ENCODE peak calls at places on chromosomes 7 and 10, in nine cellular contexts. D is stimulated activated CD4-positive, alpha-beta T cell treated with anti-CD3 and anti-CD28 coated beads, Interleukin-4, amount 100 ng/mL, for 4 hours; G is naive thymus-derived CD4-positive, alpha-beta T cell; T is C1 segment of cervical spinal cord; F is stimulated activated CD8-positive, alpha-beta memory T cell treated with anti-CD3 and anti-CD28 coated beads, Interleukin-12 subunit alpha, Interleukin-12 subunit beta, amount 100 ng/mL, for 1 hour; E is HT-29; R is Daoy; M is GF-D8; H is NAMALWA. Y is an unnamed sample.

GRCh38 chr10:102612964-102613275 is 31.4 kb upstream of the TRIM8 start:
- DNase-seq in D (peak; percentile 26), G (no peak), T (no peak), F (peak; percentile 45), E (no peak), R (no peak), M (no peak), H (no peak), Y (no peak)

GRCh38 chr7:52475192-52475591 is 560.2 kb upstream of the POM121L12 start:
- DNase-seq in D (no peak), G (no peak), T (no peak), F (no peak), E (no peak), R (no peak), M (no peak), H (no peak), Y (no peak)

GRCh38 chr10:46992794-46993552 is 81.7 kb downstream of the PTPN20 start:
- DNase-seq in D (no peak), G (no peak), T (peak; percentile 16), F (no peak), E (peak; percentile 44), R (peak; percentile 25), M (no peak), H (peak; percentile 57), Y (no peak)

GRCh38 chr10:85362401-85362800 is 1004.2 kb downstream of the GRID1 start:
- DNase-seq in D (no peak), G (no peak), T (no peak), F (no peak), E (no peak), R (no peak), M (no peak), H (peak; percentile 1), Y (no peak)

GRCh38 chr10:71135276-71135675 is 77.1 kb upstream of the UNC5B start:
- DNase-seq in D (no peak), G (no peak), T (no peak), F (no peak), E (no peak), R (no peak), M (no peak), H (no peak), Y (no peak)

GRCh38 chr10:11148131-11148530 is 130.5 kb downstream of the CELF2 start:
- DNase-seq in D (no peak), G (no peak), T (no peak), F (no peak), E (no peak), R (no peak), M (no peak), H (no peak), Y (no peak)

GRCh38 chr10:118032564-118032963 is 14.2 kb downstream of the RAB11FIP2 start:
- DNase-seq in D (no peak), G (no peak), T (no peak), F (no peak), E (no peak), R (no peak), M (no peak), H (no peak), Y (no peak)

GRCh38 chr7:141071260-141071854 is 2.5 kb upstream of the TMEM178B start:
- DNase-seq in D (peak; percentile 24), G (peak; percentile 38), T (peak; percentile 32), F (peak; percentile 3), E (peak; percentile 10), R (peak; percentile 77), M (no peak), H (peak; percentile 20), Y (no peak)

GRCh38 chr10:13483073-13483472 is 45.7 kb downstream of the BEND7 start:
- DNase-seq in D (no peak), G (no peak), T (no peak), F (no peak), E (no peak), R (no peak), M (no peak), H (no peak), Y (no peak)

GRCh38 chr7:66602159-66602558 is 26.5 kb upstream of the KCTD7 start:
- DNase-seq in D (no peak), G (no peak), T (no peak), F (no peak), E (no peak), R (no peak), M (no peak), H (no peak), Y (no peak)

GRCh38 chr7:2791390-2791789 is 52.7 kb downstream of the GNA12 start:
- DNase-seq in D (no peak), G (no peak), T (no peak), F (no peak), E (no peak), R (no peak), M (no peak), H (no peak), Y (no peak)

GRCh38 chr7:155453296-155454182 is 4.4 kb upstream of the EN2 start:
- DNase-seq in D (no peak), G (no peak), T (no peak), F (no peak), E (no peak), R (no peak), M (no peak), H (no peak), Y (no peak)

GRCh38 chr7:107622429-107622828 is 38.2 kb upstream of the SLC26A4 start:
- DNase-seq in D (no peak), G (no peak), T (no peak), F (no peak), E (peak; percentile 39), R (peak; percentile 27), M (peak; percentile 72), H (no peak), Y (no peak)

GRCh38 chr10:104220515-104220914 is 11.6 kb downstream of the CFAP43 start:
- DNase-seq in D (no peak), G (no peak), T (no peak), F (no peak), E (no peak), R (no peak), M (no peak), H (no peak), Y (no peak)

GRCh38 chr7:35650751-35651150 is 44.2 kb downstream of the HERPUD2 start:
- DNase-seq in D (no peak), G (no peak), T (no peak), F (no peak), E (no peak), R (no peak), M (no peak), H (no peak), Y (no peak)

GRCh38 chr7:158241919-158242318 is 345.7 kb downstream of the PTPRN2 start:
- DNase-seq in D (no peak), G (no peak), T (no peak), F (no peak), E (no peak), R (no peak), M (no peak), H (no peak), Y (no peak)

GRCh38 chr7:103995554-103995953 is 6.1 kb upstream of the RELN start:
- DNase-seq in D (no peak), G (no peak), T (no peak), F (no peak), E (no peak), R (no peak), M (no peak), H (no peak), Y (no peak)

GRCh38 chr10:129764901-129765663 is 199.0 kb downstream of the EBF3 start:
- DNase-seq in D (no peak), G (no peak), T (no peak), F (no peak), E (no peak), R (no peak), M (no peak), H (no peak), Y (no peak)

GRCh38 chr7:15751191-15751701 is 64.8 kb upstream of the MEOX2 start:
- DNase-seq in D (no peak), G (no peak), T (no peak), F (no peak), E (no peak), R (no peak), M (no peak), H (no peak), Y (no peak)